ENCODE peak calls at places on chromosomes 4 and X, in six cellular contexts. Q is mucosa of descending colon, U is LNCaP clone FGC, J is pancreas, P is A549, S is BE2C. Z is an unnamed sample.

GRCh38 chr4:143185253-143186107 is 763 bp downstream of the USP38 start:
- DNase-seq in Q (peak), U (no peak), J (peak), P (peak), S (peak), Z (no peak)

GRCh38 chrX:146224442-146224841 is 406.8 kb downstream of the SLITRK2 start:
- DNase-seq in Q (no peak), U (no peak), J (no peak), P (no peak), S (no peak), Z (no peak)

GRCh38 chrX:124023838-124024238 is 62.3 kb downstream of the STAG2 start:
- DNase-seq in Q (no peak), U (no peak), J (no peak), P (peak), S (no peak), Z (no peak)

GRCh38 chr4:151537726-151538125 is 128.8 kb downstream of the FHIP1A start:
- DNase-seq in Q (no peak), U (no peak), J (no peak), P (no peak), S (no peak), Z (no peak)

GRCh38 chr4:13092702-13093101 is 391.4 kb downstream of the RAB28 start:
- DNase-seq in Q (no peak), U (no peak), J (no peak), P (no peak), S (no peak), Z (no peak)

GRCh38 chrX:19097553-19097952 is 24.7 kb downstream of the ADGRG2 start:
- DNase-seq in Q (no peak), U (peak), J (no peak), P (no peak), S (no peak), Z (no peak)

GRCh38 chr4:92506933-92507332 is 203.2 kb downstream of the GRID2 start:
- DNase-seq in Q (no peak), U (no peak), J (no peak), P (no peak), S (no peak), Z (no peak)

GRCh38 chrX:24235084-24235710 is 78.7 kb downstream of the SUPT20HL2 start:
- DNase-seq in Q (no peak), U (no peak), J (no peak), P (no peak), S (no peak), Z (no peak)

GRCh38 chrX:148813422-148813821 is 313.0 kb downstream of the AFF2 start:
- DNase-seq in Q (no peak), U (no peak), J (no peak), P (no peak), S (no peak), Z (no peak)

GRCh38 chr4:185911556-185912064 is 99.6 kb upstream of the SORBS2 start:
- DNase-seq in Q (no peak), U (no peak), J (no peak), P (no peak), S (peak), Z (no peak)

GRCh38 chr4:110628321-110629213 is 5.7 kb upstream of the PITX2 start:
- DNase-seq in Q (no peak), U (no peak), J (no peak), P (no peak), S (no peak), Z (no peak)

GRCh38 chr4:54548098-54548620 is 109.6 kb upstream of the KIT start:
- DNase-seq in Q (no peak), U (no peak), J (no peak), P (no peak), S (no peak), Z (no peak)

GRCh38 chr4:16213107-16213506 is 13.2 kb downstream of the TAPT1 start:
- DNase-seq in Q (no peak), U (no peak), J (no peak), P (no peak), S (no peak), Z (no peak)

GRCh38 chr4:20760053-20760452 is 59.8 kb downstream of the PACRGL start:
- DNase-seq in Q (no peak), U (no peak), J (no peak), P (peak), S (peak), Z (no peak)

GRCh38 chrX:35416783-35417182 is 381.4 kb upstream of the MAGEB16 start:
- DNase-seq in Q (no peak), U (no peak), J (no peak), P (no peak), S (no peak), Z (no peak)

GRCh38 chrX:16785247-16786138 is 773 bp upstream of the TXLNG start:
- DNase-seq in Q (peak), U (no peak), J (no peak), P (no peak), S (no peak), Z (no peak)

GRCh38 chrX:19747672-19748610 is 139.5 kb downstream of the SH3KBP1 start:
- DNase-seq in Q (peak), U (no peak), J (no peak), P (no peak), S (no peak), Z (no peak)

DNA sequence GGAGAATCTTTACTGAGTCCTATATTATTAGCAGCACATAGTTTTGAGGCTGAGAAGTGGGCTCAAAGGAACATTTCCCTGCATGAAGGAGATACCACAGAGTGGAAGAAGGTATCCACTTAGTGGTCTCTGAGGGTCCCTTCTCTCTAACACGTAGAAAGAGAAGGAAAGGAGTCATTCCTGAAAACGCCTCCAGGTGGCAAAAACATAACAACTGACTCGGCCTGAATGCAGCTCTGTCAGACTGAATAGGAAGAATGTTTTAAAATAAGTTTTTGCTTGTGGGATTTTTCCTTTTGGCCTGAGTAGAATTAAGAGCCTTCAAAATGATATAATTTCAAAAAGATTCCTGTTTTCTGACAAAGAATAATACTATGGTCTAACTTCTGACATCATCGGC is 23.3 kb downstream of the RPGR start:
- DNase-seq in Q (no peak), U (no peak), J (no peak), P (peak), S (peak), Z (no peak)
- TF ChIP-seq CTCF in Q (no peak), U (no peak), J (no peak), P (no peak), S (peak), Z (peak)

DNA sequence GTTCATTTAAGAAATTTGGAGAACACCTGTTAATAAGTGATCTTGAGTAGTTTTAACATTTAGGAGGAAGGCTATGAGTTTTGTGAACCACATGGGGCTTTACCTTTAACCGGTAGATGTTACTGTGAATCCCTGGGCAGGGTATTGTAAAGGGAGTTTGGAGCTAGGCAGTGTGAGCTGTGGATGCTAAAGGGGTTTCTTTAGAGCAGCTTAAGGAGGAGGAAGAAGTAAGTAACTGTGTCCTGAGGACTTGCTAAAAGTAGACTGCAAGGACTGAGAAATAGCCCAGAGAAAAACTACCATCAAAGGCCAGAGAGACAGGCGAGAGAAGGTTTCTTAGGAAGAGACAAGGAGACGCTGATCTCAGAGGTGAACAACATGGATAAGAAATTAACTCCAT is 5.6 kb downstream of the RHOH start:
- DNase-seq in Q (no peak), U (no peak), J (no peak), P (no peak), S (no peak), Z (no peak)
- H3K4me3 ChIP-seq in Q (no peak), U (no peak), J (no peak), P (no peak), S (no peak), Z (no peak)

DNA sequence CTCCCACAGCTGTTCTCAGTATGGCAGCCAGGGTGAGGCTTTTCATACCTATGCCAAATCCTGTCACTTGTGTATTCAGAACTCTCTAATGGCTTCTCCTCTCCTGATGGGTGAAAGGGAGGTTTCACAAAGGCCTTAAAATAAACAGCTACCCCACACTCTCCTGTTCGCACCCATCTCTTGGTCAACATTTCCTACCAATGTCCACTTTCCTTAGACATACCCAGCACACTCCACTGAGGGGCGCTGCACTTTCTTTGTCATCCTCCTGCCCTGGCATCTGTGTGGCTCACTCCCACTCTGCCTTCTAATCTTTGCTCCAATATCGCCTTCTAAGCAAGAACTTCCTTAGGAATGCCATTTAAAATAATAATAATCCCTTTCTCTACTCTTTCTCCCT is 313.3 kb downstream of the PPP3CA start:
- DNase-seq in Q (no peak), U (no peak), J (no peak), P (no peak), S (no peak), Z (no peak)
- TF ChIP-seq CTCF in Q (no peak), U (peak), J (no peak), P (no peak), S (peak), Z (no peak)

GRCh38 chr4:152537881-152538280 is 2.0 kb upstream of the FBXW7 start:
- DNase-seq in Q (no peak), U (no peak), J (no peak), P (no peak), S (no peak), Z (no peak)
- H3K4me3 ChIP-seq in Q (no peak), U (no peak), J (no peak), P (no peak), S (no peak), Z (no peak)

GRCh38 chrX:12439396-12439795 is 301.1 kb downstream of the FRMPD4 start:
- DNase-seq in Q (no peak), U (no peak), J (no peak), P (no peak), S (no peak), Z (no peak)

GRCh38 chrX:12446342-12447075 is 308.2 kb downstream of the FRMPD4 start:
- DNase-seq in Q (no peak), U (no peak), J (no peak), P (peak), S (no peak), Z (no peak)

GRCh38 chrX:12443534-12444098 is 305.3 kb downstream of the FRMPD4 start:
- DNase-seq in Q (no peak), U (no peak), J (no peak), P (no peak), S (no peak), Z (no peak)

GRCh38 chrX:12440245-12440644 is 302.0 kb downstream of the FRMPD4 start:
- DNase-seq in Q (no peak), U (no peak), J (no peak), P (no peak), S (no peak), Z (no peak)

GRCh38 chrX:12441376-12442128 is 303.3 kb downstream of the FRMPD4 start:
- DNase-seq in Q (no peak), U (no peak), J (no peak), P (no peak), S (no peak), Z (peak)
- TF ChIP-seq CTCF in Q (no peak), U (no peak), J (no peak), P (no peak), S (no peak), Z (peak)

DNA sequence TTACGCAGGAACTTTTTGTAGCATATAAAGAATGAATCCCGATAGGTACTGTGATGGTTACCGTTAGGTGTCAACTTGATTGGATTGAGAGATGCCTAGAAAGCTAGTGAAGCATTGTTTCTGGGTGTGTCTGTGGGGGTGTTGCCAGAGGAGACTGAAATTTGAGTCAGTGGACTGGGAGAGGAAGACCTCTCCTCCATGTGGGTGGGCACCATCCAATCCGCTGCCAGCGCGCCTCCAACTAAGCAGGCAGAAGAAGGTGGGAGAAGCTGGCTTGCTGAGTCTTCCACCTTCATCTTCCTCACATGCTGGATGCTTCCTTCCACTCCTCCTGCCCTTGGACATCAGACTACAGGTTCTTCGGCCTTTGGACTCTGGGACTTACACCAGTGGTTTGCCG is 40.1 kb downstream of the WFS1 start:
- DNase-seq in Q (no peak), U (no peak), J (peak), P (no peak), S (no peak), Z (no peak)
- H3K4me3 ChIP-seq in Q (no peak), U (no peak), J (no peak), P (peak), S (peak), Z (no peak)

GRCh38 chrX:11244641-11245040 is 48.6 kb upstream of the AMELX start:
- DNase-seq in Q (no peak), U (no peak), J (no peak), P (no peak), S (no peak), Z (no peak)
- TF ChIP-seq CTCF in Q (no peak), U (no peak), J (no peak), P (no peak), S (no peak), Z (no peak)

DNA sequence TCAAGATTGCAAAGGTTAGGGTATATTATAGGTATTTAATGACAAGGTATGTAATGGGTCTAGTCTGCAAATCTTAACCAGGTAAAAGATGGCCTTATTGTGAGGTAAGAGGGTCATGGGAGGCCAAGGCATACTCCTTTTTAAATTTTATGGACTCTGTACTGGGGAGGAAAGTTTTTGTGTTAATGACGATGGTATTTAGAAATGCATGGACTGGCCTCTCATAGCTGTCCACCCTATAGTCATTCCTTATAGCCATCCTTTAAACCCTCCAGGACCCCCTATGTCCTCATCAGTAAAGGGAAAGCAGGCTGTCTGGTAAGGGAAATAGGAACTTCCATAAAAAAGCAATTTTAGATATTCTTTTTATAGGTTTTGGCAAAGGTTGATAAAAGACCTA is 1.5 kb downstream of the AIMP1 start:
- DNase-seq in Q (no peak), U (no peak), J (no peak), P (no peak), S (no peak), Z (no peak)
- H3K4me3 ChIP-seq in Q (no peak), U (peak), J (peak), P (peak), S (peak), Z (peak)

GRCh38 chr4:77123403-77123802 is 33.6 kb upstream of the CCNG2 start:
- DNase-seq in Q (no peak), U (no peak), J (no peak), P (no peak), S (no peak), Z (no peak)

GRCh38 chr4:77120888-77121508 is 36.0 kb upstream of the CCNG2 start:
- DNase-seq in Q (no peak), U (no peak), J (no peak), P (no peak), S (no peak), Z (no peak)
- TF ChIP-seq CTCF in Q (no peak), U (no peak), J (peak), P (no peak), S (peak), Z (no peak)

GRCh38 chr4:124181045-124181444 is 531.5 kb downstream of the ANKRD50 start:
- DNase-seq in Q (no peak), U (no peak), J (no peak), P (no peak), S (no peak), Z (no peak)

GRCh38 chr4:124177647-124178425 is 534.7 kb downstream of the ANKRD50 start:
- DNase-seq in Q (no peak), U (no peak), J (no peak), P (peak), S (no peak), Z (no peak)

GRCh38 chr4:124173892-124174291 is 538.6 kb downstream of the ANKRD50 start:
- DNase-seq in Q (no peak), U (no peak), J (no peak), P (no peak), S (no peak), Z (no peak)

GRCh38 chr4:124179521-124180186 is 532.9 kb downstream of the ANKRD50 start:
- DNase-seq in Q (no peak), U (no peak), J (no peak), P (no peak), S (no peak), Z (no peak)

DNA sequence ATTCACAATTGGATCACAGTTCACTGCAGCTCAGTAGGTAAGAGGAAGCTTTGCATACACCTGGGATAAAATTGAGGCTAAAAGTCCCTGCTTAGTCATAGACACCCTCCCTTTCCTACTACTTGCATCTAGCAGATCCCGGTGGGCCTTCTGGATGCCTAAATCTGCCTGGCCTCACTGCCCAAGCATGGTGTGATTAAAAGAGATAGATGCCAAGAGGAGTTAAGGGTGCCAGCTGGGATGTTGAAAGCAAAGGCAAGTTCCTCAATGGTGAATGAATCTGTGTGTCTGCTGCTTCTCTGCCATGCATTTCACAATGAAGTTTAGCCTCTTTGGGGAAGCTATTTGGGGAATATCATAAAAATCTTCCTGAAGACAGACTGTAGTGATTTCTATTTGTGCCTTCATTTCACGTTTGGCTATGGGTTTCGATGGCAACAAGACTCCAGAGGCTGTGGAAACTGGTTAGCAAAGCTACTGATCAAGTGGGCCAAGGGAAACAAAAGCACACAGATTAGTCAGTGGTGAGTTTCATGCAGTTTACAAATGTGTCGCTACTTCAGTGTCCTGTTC is 534.0 kb downstream of the ANKRD50 start:
- DNase-seq in Q (no peak), U (no peak), J (no peak), P (no peak), S (no peak), Z (no peak)
- H3K4me3 ChIP-seq in Q (no peak), U (no peak), J (no peak), P (no peak), S (no peak), Z (no peak)

Z was measured in AG04449.